ENCODE peak calls at places on chromosomes 16 and 17, in five cellular contexts. E is stimulated activated CD8-positive, alpha-beta memory T cell treated with anti-CD3 and anti-CD28 coated beads, Interleukin-7, amount 100 ng/mL, for 1 hour; Y is activated naive CD8-positive, alpha-beta T cell treated with anti-CD3 and anti-CD28 coated beads, Interleukin-2, amount 50 U/mL, for 24 hours; H is GF-D8; A is RCC 7860. N is an unnamed sample.

GRCh38 chr16:72312862-72313261 is 140.9 kb upstream of the PMFBP1 start:
- DNase-seq in E (no peak), Y (no peak), H (no peak), A (no peak), N (no peak)

GRCh38 chr16:49919327-49919726 is 63.4 kb upstream of the ZNF423 start:
- DNase-seq in E (no peak), Y (no peak), H (no peak), A (no peak), N (no peak)

GRCh38 chr17:17849863-17850373 is 13.1 kb upstream of the SREBF1 start:
- DNase-seq in E (peak; percentile 30), Y (peak; percentile 79), H (peak; percentile 43), A (peak; percentile 84), N (no peak)

GRCh38 chr17:79420318-79421243 is 190.3 kb downstream of the RBFOX3 start:
- DNase-seq in E (no peak), Y (peak; percentile 26), H (no peak), A (no peak), N (peak; percentile 24)

GRCh38 chr16:24188143-24188542 is 68.0 kb upstream of the CACNG3 start:
- DNase-seq in E (no peak), Y (no peak), H (no peak), A (no peak), N (no peak)

GRCh38 chr16:77499373-77500285 is 64.8 kb upstream of the ADAMTS18 start:
- DNase-seq in E (no peak), Y (no peak), H (no peak), A (peak; percentile 47), N (no peak)

GRCh38 chr17:42018988-42019387 is 902 bp upstream of the NKIRAS2 start:
- DNase-seq in E (no peak), Y (no peak), H (no peak), A (no peak), N (no peak)

GRCh38 chr17:32654351-32654750 is 167.6 kb downstream of the CDK5R1 start:
- DNase-seq in E (no peak), Y (no peak), H (no peak), A (no peak), N (no peak)

GRCh38 chr17:79459846-79460245 is 151.0 kb downstream of the RBFOX3 start:
- DNase-seq in E (no peak), Y (no peak), H (no peak), A (no peak), N (no peak)

GRCh38 chr17:6641374-6641818 is 536 bp downstream of the TXNDC17 start:
- DNase-seq in E (no peak), Y (no peak), H (no peak), A (no peak), N (no peak)

GRCh38 chr17:41625602-41626001 is 1.2 kb upstream of the KRT17 start:
- DNase-seq in E (no peak), Y (no peak), H (peak; percentile 7), A (no peak), N (no peak)

GRCh38 chr16:7714775-7715174 is 382.1 kb downstream of the RBFOX1 start:
- DNase-seq in E (no peak), Y (no peak), H (no peak), A (no peak), N (no peak)

GRCh38 chr16:56679078-56679730 is 3.1 kb upstream of the MT1X start:
- DNase-seq in E (no peak), Y (no peak), H (no peak), A (no peak), N (no peak)

GRCh38 chr17:7774037-7774659 is 56.6 kb downstream of the DNAH2 start:
- DNase-seq in E (no peak), Y (no peak), H (no peak), A (peak; percentile 48), N (no peak)

GRCh38 chr16:70257391-70257790 is 5.7 kb upstream of the EXOSC6 start:
- DNase-seq in E (no peak), Y (no peak), H (no peak), A (no peak), N (no peak)

GRCh38 chr16:62939687-62940086 is 903.4 kb upstream of the CDH8 start:
- DNase-seq in E (no peak), Y (no peak), H (no peak), A (no peak), N (no peak)

GRCh38 chr16:58741166-58741565 is 7.0 kb upstream of the GOT2 start:
- DNase-seq in E (no peak), Y (no peak), H (no peak), A (no peak), N (no peak)

GRCh38 chr16:27642753-27643152 is 92.8 kb downstream of the KATNIP start:
- DNase-seq in E (no peak), Y (no peak), H (no peak), A (peak; percentile 11), N (no peak)